ENCODE peak calls at places on chromosomes 13 and 19, in ten cellular contexts. H is AG09319; U is tibial artery; F is stimulated activated naive CD8-positive, alpha-beta T cell treated with anti-CD3 and anti-CD28 coated beads, Interleukin-15, Interleukin-2, amounts not matched to agents 100 U/mL and 50 U/mL, for 24 hours; P is amniotic epithelial cell; G is H9; O is OCI-M1; S is CD4-positive, alpha-beta memory T cell; Q is effector memory CD4-positive, alpha-beta T cell; V is AG04449. L is an unnamed sample.

GRCh38 chr13:75666646-75667351 is 30.7 kb downstream of the LMO7 start:
- DNase-seq in V (no peak), S (no peak), F (no peak), Q (no peak), H (no peak), U (no peak), O (no peak), G (no peak), P (peak), L (no peak)

GRCh38 chr19:17755533-17755885 is 4.2 kb downstream of the FCHO1 start:
- DNase-seq in G (no peak), O (no peak), U (no peak), H (no peak), S (no peak), P (no peak), F (no peak), Q (no peak), V (no peak), L (no peak)

GRCh38 chr19:40576181-40576584 is 490 bp upstream of the SHKBP1 start:
- DNase-seq in G (peak), Q (no peak), H (no peak), O (no peak), V (no peak), F (peak), S (no peak), U (no peak), P (no peak), L (no peak)

GRCh38 chr19:16330811-16331690 is 6.4 kb downstream of the KLF2 start:
- DNase-seq in O (no peak), P (no peak), U (no peak), F (no peak), Q (peak), S (no peak), H (no peak), V (no peak), G (no peak), L (no peak)

GRCh38 chr13:83691966-83692365 is 190.3 kb downstream of the SLITRK1 start:
- DNase-seq in H (no peak), O (no peak), V (peak), G (no peak), U (no peak), P (no peak), F (no peak), S (no peak), Q (no peak), L (no peak)

GRCh38 chr19:10004617-10005016 is 5.7 kb downstream of the COL5A3 start:
- DNase-seq in F (no peak), Q (no peak), P (no peak), U (no peak), V (no peak), O (no peak), G (no peak), S (no peak), H (no peak), L (no peak)

GRCh38 chr19:7515091-7515470 is 822 bp upstream of the ZNF358 start:
- DNase-seq in Q (no peak), P (peak), H (no peak), O (no peak), U (peak), F (no peak), V (no peak), G (no peak), S (no peak), L (no peak)

GRCh38 chr13:23644527-23644926 is 74.3 kb downstream of the TNFRSF19 start:
- DNase-seq in G (no peak), F (no peak), V (no peak), O (no peak), Q (no peak), U (no peak), H (no peak), P (peak), S (no peak), L (no peak)

GRCh38 chr19:52600639-52601024 is 30.5 kb downstream of the ZNF701 start:
- DNase-seq in F (peak), Q (no peak), O (no peak), S (no peak), V (no peak), P (no peak), U (peak), G (no peak), H (no peak), L (no peak)

GRCh38 chr19:3397266-3398022 is 31.1 kb downstream of the NFIC start:
- DNase-seq in P (no peak), S (no peak), U (no peak), O (no peak), V (no peak), G (peak), F (no peak), Q (no peak), H (no peak), L (no peak)

GRCh38 chr13:107258599-107259187 is 690.8 kb upstream of the ARGLU1 start:
- DNase-seq in P (peak), U (no peak), Q (no peak), H (no peak), G (no peak), O (no peak), S (no peak), V (no peak), F (no peak), L (no peak)

GRCh38 chr19:18719541-18719940 is 36.1 kb downstream of the CRTC1 start:
- DNase-seq in O (no peak), S (no peak), P (no peak), F (no peak), U (no peak), Q (no peak), G (no peak), V (no peak), H (no peak), L (no peak)

GRCh38 chr19:2168619-2169424 is 5.1 kb downstream of the DOT1L start:
- DNase-seq in H (peak), P (peak), Q (peak), O (peak), G (peak), V (peak), U (peak), S (no peak), F (peak), L (peak)

GRCh38 chr19:55253842-55254624 is 4.8 kb downstream of the PPP6R1 start:
- DNase-seq in P (no peak), V (no peak), Q (peak), S (peak), O (no peak), H (no peak), G (no peak), F (peak), U (no peak), L (no peak)

GRCh38 chr19:3095375-3096191 is 1.4 kb downstream of the GNA11 start:
- DNase-seq in Q (peak), S (peak), G (peak), P (no peak), F (peak), H (no peak), U (no peak), O (no peak), V (no peak), L (no peak)

GRCh38 chr13:113862766-113863510 is 938 bp downstream of the GAS6 start:
- DNase-seq in O (no peak), V (no peak), H (no peak), P (peak), S (no peak), Q (no peak), F (peak), U (no peak), G (peak), L (no peak)

GRCh38 chr19:40974633-40975037 is 16.4 kb upstream of the CYP2B6 start:
- DNase-seq in F (peak), P (peak), O (peak), V (peak), H (peak), U (peak), Q (peak), S (peak), G (peak), L (peak)

GRCh38 chr19:12610540-12611360 is at the start of the genes ZNF490 and ZNF791:
- DNase-seq in F (peak), S (peak), Q (peak), U (peak), G (peak), O (peak), H (peak), P (peak), V (peak), L (peak)

GRCh38 chr13:77545626-77546412 is 10.3 kb downstream of the SCEL start:
- DNase-seq in O (no peak), Q (no peak), G (no peak), S (no peak), H (no peak), V (no peak), F (no peak), U (no peak), P (no peak), L (no peak)

GRCh38 chr19:19460258-19460731 is 54.8 kb downstream of the GATAD2A start:
- DNase-seq in G (no peak), F (peak), S (no peak), O (no peak), U (no peak), P (no peak), H (no peak), V (no peak), Q (peak), L (no peak)

GRCh38 chr19:2226840-2227360 is 9.2 kb downstream of the PLEKHJ1 start:
- DNase-seq in G (no peak), F (no peak), H (no peak), Q (no peak), S (no peak), V (no peak), U (no peak), P (no peak), O (no peak), L (no peak)

GRCh38 chr19:16737909-16738308 is 18.3 kb downstream of the NWD1 start:
- DNase-seq in H (no peak), P (no peak), O (no peak), G (no peak), Q (no peak), U (no peak), V (no peak), S (no peak), F (no peak), L (no peak)

GRCh38 chr13:25375727-25376358 is 4.1 kb downstream of the ATP8A2 start:
- DNase-seq in G (peak), Q (no peak), P (peak), H (peak), S (peak), F (peak), V (peak), O (peak), U (no peak), L (no peak)

GRCh38 chr19:35212241-35212640 is 16.3 kb downstream of the FAM187B start:
- DNase-seq in S (no peak), O (no peak), G (no peak), F (no peak), H (no peak), Q (no peak), P (no peak), U (no peak), V (no peak), L (no peak)

GRCh38 chr19:10797541-10798256 is 38.3 kb downstream of the TMED1 start:
- DNase-seq in V (no peak), S (peak), Q (peak), H (no peak), P (peak), G (no peak), F (peak), U (no peak), O (no peak), L (peak)

GRCh38 chr19:1154731-1155351 is 19.2 kb downstream of the SBNO2 start:
- DNase-seq in F (no peak), Q (no peak), U (peak), O (no peak), S (no peak), H (peak), V (no peak), G (no peak), P (peak), L (no peak)

GRCh38 chr13:48401480-48401879 is 11.4 kb downstream of the LPAR6 start:
- DNase-seq in H (no peak), S (peak), P (no peak), U (no peak), O (no peak), F (no peak), Q (no peak), V (no peak), G (no peak), L (no peak)

GRCh38 chr13:49690990-49691886 is at the start of gene EBPL:
- DNase-seq in H (peak), V (no peak), U (peak), S (peak), Q (peak), G (peak), P (peak), F (peak), O (peak), L (peak)

GRCh38 chr13:37652596-37652995 is 54.0 kb upstream of the POSTN start:
- DNase-seq in G (no peak), F (no peak), Q (no peak), O (no peak), P (peak), U (no peak), V (no peak), H (no peak), S (no peak), L (no peak)

GRCh38 chr13:48648446-48648845 is 5.3 kb upstream of the CYSLTR2 start:
- DNase-seq in U (no peak), G (no peak), H (no peak), Q (no peak), V (no peak), S (no peak), P (no peak), F (no peak), O (no peak), L (no peak)

L was measured in stimulated activated CD8-positive, alpha-beta memory T cell treated with anti-CD3 and anti-CD28 coated beads, Interleukin-4, amount 100 ng/mL, for 24 hours.